ENCODE peak calls at places on chromosomes 7 and 10, in seven cellular contexts. R is cerebellar cortex; E is lung microvascular endothelial cell; N is cardiac muscle cell; A is A673; G is nephron progenitor cell; F is effector CD4-positive, alpha-beta T cell. I is an unnamed sample.

GRCh38 chr10:52779541-52780390 is 7.2 kb upstream of the MBL2 start:
- DNase-seq in R (peak; percentile 52), E (peak; percentile 66), N (peak; percentile 80), A (peak; percentile 70), G (peak; percentile 93), F (no peak), I (no peak)

GRCh38 chr7:26326211-26326610 is 34.5 kb downstream of the SNX10 start:
- DNase-seq in R (no peak), E (no peak), N (no peak), A (no peak), G (no peak), F (no peak), I (no peak)

GRCh38 chr7:158016171-158017087 is 571.2 kb downstream of the PTPRN2 start:
- DNase-seq in R (peak; percentile 71), E (no peak), N (no peak), A (no peak), G (no peak), F (no peak), I (no peak)

GRCh38 chr7:27134392-27134791 is 3.8 kb upstream of the HOXA4 start:
- DNase-seq in R (no peak), E (peak; percentile 93), N (peak; percentile 41), A (no peak), G (no peak), F (no peak), I (no peak)

GRCh38 chr10:103153302-103153759 is 39.7 kb downstream of the NT5C2 start:
- DNase-seq in R (peak; percentile 73), E (peak; percentile 38), N (peak; percentile 60), A (peak; percentile 59), G (no peak), F (no peak), I (no peak)

GRCh38 chr10:108095932-108096925 is 931.7 kb upstream of the SORCS1 start:
- DNase-seq in R (no peak), E (no peak), N (no peak), A (no peak), G (no peak), F (no peak), I (no peak)

GRCh38 chr7:28955723-28956607 is 2.2 kb downstream of the TRIL start:
- DNase-seq in R (no peak), E (peak; percentile 85), N (peak; percentile 73), A (peak; percentile 78), G (peak; percentile 81), F (no peak), I (no peak)

GRCh38 chr7:30984359-30985107 is 20.8 kb downstream of the GHRHR start:
- DNase-seq in R (no peak), E (peak; percentile 27), N (peak; percentile 48), A (peak; percentile 39), G (no peak), F (no peak), I (no peak)

GRCh38 chr7:50660040-50660829 is 95.0 kb upstream of the DDC start:
- DNase-seq in R (no peak), E (no peak), N (no peak), A (no peak), G (no peak), F (peak; percentile 11), I (peak; percentile 4)

GRCh38 chr10:93063977-93064660 is 3.5 kb downstream of the CYP26C1 start:
- DNase-seq in R (no peak), E (no peak), N (no peak), A (no peak), G (no peak), F (no peak), I (no peak)

GRCh38 chr7:40057292-40057691 is 77.1 kb downstream of the MPLKIP start:
- DNase-seq in R (peak; percentile 38), E (peak; percentile 51), N (peak; percentile 46), A (peak; percentile 27), G (no peak), F (no peak), I (no peak)

GRCh38 chr7:55063633-55064032 is 44.8 kb downstream of the EGFR start:
- DNase-seq in R (no peak), E (no peak), N (no peak), A (no peak), G (no peak), F (no peak), I (no peak)

GRCh38 chr7:137685439-137686164 is 161.2 kb downstream of the DGKI start:
- DNase-seq in R (no peak), E (peak; percentile 80), N (no peak), A (no peak), G (no peak), F (no peak), I (no peak)

GRCh38 chr10:49310460-49310859 is 11.5 kb downstream of the C10orf71 start:
- DNase-seq in R (no peak), E (no peak), N (no peak), A (no peak), G (no peak), F (no peak), I (no peak)

GRCh38 chr7:73827568-73828106 is 3.2 kb upstream of the CLDN4 start:
- DNase-seq in R (peak; percentile 93), E (peak; percentile 26), N (no peak), A (no peak), G (no peak), F (no peak), I (no peak)

GRCh38 chr10:117461766-117462423 is 80.7 kb upstream of the EMX2 start:
- DNase-seq in R (no peak), E (peak; percentile 41), N (peak; percentile 74), A (peak; percentile 24), G (peak; percentile 51), F (no peak), I (no peak)

GRCh38 chr10:89347706-89348457 is 20.1 kb downstream of the IFIT3 start:
- DNase-seq in R (no peak), E (peak; percentile 73), N (peak; percentile 33), A (peak; percentile 94), G (peak; percentile 9), F (no peak), I (no peak)

GRCh38 chr7:38217672-38218071 is 39.6 kb downstream of the STARD3NL start:
- DNase-seq in R (no peak), E (no peak), N (no peak), A (no peak), G (no peak), F (no peak), I (no peak)